ENCODE peak calls at places on chromosomes 4 and X, in nine cellular contexts. One of them, this sample, is unnamed.

GRCh38 chr4:183165371-183165770 is 66.3 kb downstream of the WWC2 start:
- DNase-seq in amniotic stem cell: no peak
- DNase-seq in AG10803: peak; percentile 69
- DNase-seq in mucosa of gallbladder: no peak
- DNase-seq in NCI-H774: no peak
- DNase-seq in endothelial cell: no peak
- DNase-seq in CD4-positive, alpha-beta memory T cell: no peak
- DNase-seq in ACHN: no peak
- DNase-seq in HCT116: no peak
- DNase-seq in this sample: no peak

GRCh38 chrX:136896121-136896914 is 15.8 kb upstream of the RBMX start:
- DNase-seq in AG10803: no peak
- DNase-seq in CD4-positive, alpha-beta memory T cell: no peak
- DNase-seq in NCI-H774: no peak
- DNase-seq in mucosa of gallbladder: no peak
- DNase-seq in amniotic stem cell: no peak
- DNase-seq in endothelial cell: no peak
- DNase-seq in ACHN: no peak
- DNase-seq in HCT116: no peak
- DNase-seq in this sample: no peak

GRCh38 chrX:22533898-22534297 is 261.2 kb downstream of the CBLL2 start:
- DNase-seq in endothelial cell: no peak
- DNase-seq in mucosa of gallbladder: no peak
- DNase-seq in NCI-H774: no peak
- DNase-seq in CD4-positive, alpha-beta memory T cell: no peak
- DNase-seq in ACHN: no peak
- DNase-seq in amniotic stem cell: no peak
- DNase-seq in AG10803: no peak
- DNase-seq in HCT116: peak; percentile 12
- DNase-seq in this sample: no peak

GRCh38 chr4:124018383-124019317 is 622.1 kb downstream of the SPRY1 start:
- DNase-seq in HCT116: no peak
- DNase-seq in endothelial cell: no peak
- DNase-seq in NCI-H774: no peak
- DNase-seq in AG10803: peak; percentile 86
- DNase-seq in amniotic stem cell: no peak
- DNase-seq in mucosa of gallbladder: peak; percentile 19
- DNase-seq in ACHN: no peak
- DNase-seq in CD4-positive, alpha-beta memory T cell: no peak
- DNase-seq in this sample: no peak

GRCh38 chr4:64158648-64159326 is 250.5 kb downstream of the TECRL start:
- DNase-seq in CD4-positive, alpha-beta memory T cell: peak; percentile 6
- DNase-seq in AG10803: peak; percentile 47
- DNase-seq in HCT116: peak; percentile 12
- DNase-seq in ACHN: peak; percentile 62
- DNase-seq in endothelial cell: peak; percentile 61
- DNase-seq in NCI-H774: no peak
- DNase-seq in amniotic stem cell: peak; percentile 3
- DNase-seq in mucosa of gallbladder: peak; percentile 67
- DNase-seq in this sample: peak; percentile 55

GRCh38 chrX:16696956-16697355 is 15.5 kb downstream of the CTPS2 start:
- DNase-seq in mucosa of gallbladder: no peak
- DNase-seq in HCT116: no peak
- DNase-seq in endothelial cell: no peak
- DNase-seq in CD4-positive, alpha-beta memory T cell: no peak
- DNase-seq in amniotic stem cell: no peak
- DNase-seq in AG10803: no peak
- DNase-seq in ACHN: no peak
- DNase-seq in NCI-H774: no peak
- DNase-seq in this sample: no peak

GRCh38 chrX:103157511-103158316 is 57.2 kb upstream of the BEX4 start:
- DNase-seq in CD4-positive, alpha-beta memory T cell: no peak
- DNase-seq in HCT116: no peak
- DNase-seq in mucosa of gallbladder: peak; percentile 27
- DNase-seq in AG10803: peak; percentile 37
- DNase-seq in ACHN: peak; percentile 6
- DNase-seq in NCI-H774: no peak
- DNase-seq in endothelial cell: peak; percentile 13
- DNase-seq in amniotic stem cell: peak; percentile 3
- DNase-seq in this sample: no peak

GRCh38 chrX:88982933-88983332 is 235.9 kb downstream of the CPXCR1 start:
- DNase-seq in endothelial cell: no peak
- DNase-seq in HCT116: no peak
- DNase-seq in AG10803: no peak
- DNase-seq in NCI-H774: no peak
- DNase-seq in ACHN: no peak
- DNase-seq in CD4-positive, alpha-beta memory T cell: no peak
- DNase-seq in mucosa of gallbladder: no peak
- DNase-seq in amniotic stem cell: no peak
- DNase-seq in this sample: no peak

GRCh38 chr4:2962614-2963184 is 507 bp downstream of the NOP14 start:
- DNase-seq in amniotic stem cell: no peak
- DNase-seq in mucosa of gallbladder: peak; percentile 23
- DNase-seq in NCI-H774: no peak
- DNase-seq in HCT116: peak; percentile 12
- DNase-seq in ACHN: peak; percentile 58
- DNase-seq in CD4-positive, alpha-beta memory T cell: no peak
- DNase-seq in endothelial cell: peak; percentile 62
- DNase-seq in AG10803: peak; percentile 43
- DNase-seq in this sample: no peak

GRCh38 chr4:169062861-169063197 is 52.8 kb upstream of the CBR4 start:
- DNase-seq in NCI-H774: no peak
- DNase-seq in HCT116: no peak
- DNase-seq in endothelial cell: no peak
- DNase-seq in amniotic stem cell: no peak
- DNase-seq in mucosa of gallbladder: no peak
- DNase-seq in CD4-positive, alpha-beta memory T cell: no peak
- DNase-seq in ACHN: no peak
- DNase-seq in AG10803: no peak
- DNase-seq in this sample: no peak